ENCODE peak calls at places on chromosomes 12 and 14, in four cellular contexts. Z is lung, B is Panc1, Q is neural progenitor cell. A is an unnamed sample.

GRCh38 chr14:57189070-57189469 is 79.6 kb downstream of the EXOC5 start:
- DNase-seq in Z (no peak), B (no peak), Q (peak; percentile 54), A (no peak)

GRCh38 chr12:53054112-53054878 is 4.4 kb downstream of the TNS2 start:
- DNase-seq in Z (peak; percentile 94), B (no peak), Q (peak; percentile 98), A (peak; percentile 98)

GRCh38 chr14:78785265-78785664 is 615.1 kb downstream of the NRXN3 start:
- DNase-seq in Z (no peak), B (no peak), Q (no peak), A (no peak)

GRCh38 chr14:69695664-69696527 is 71.0 kb upstream of the SRSF5 start:
- DNase-seq in Z (no peak), B (no peak), Q (peak; percentile 78), A (peak; percentile 76)

GRCh38 chr14:33617154-33617553 is 333.7 kb downstream of the EGLN3 start:
- DNase-seq in Z (no peak), B (no peak), Q (no peak), A (no peak)

GRCh38 chr14:64186231-64187129 is 107.7 kb downstream of the ESR2 start:
- DNase-seq in Z (no peak), B (no peak), Q (peak; percentile 85), A (no peak)

GRCh38 chr14:41766772-41767171 is 160.1 kb downstream of the LRFN5 start:
- DNase-seq in Z (no peak), B (no peak), Q (no peak), A (no peak)

GRCh38 chr12:1644523-1645438 is 15.8 kb downstream of the WNT5B start:
- DNase-seq in Z (peak; percentile 58), B (no peak), Q (no peak), A (peak; percentile 79)

GRCh38 chr12:53381739-53382630 is 2.0 kb downstream of the SP1 start:
- DNase-seq in Z (no peak), B (no peak), Q (peak; percentile 74), A (peak; percentile 75)

GRCh38 chr12:1740161-1740948 is 49.5 kb downstream of the ADIPOR2 start:
- DNase-seq in Z (no peak), B (no peak), Q (no peak), A (no peak)

GRCh38 chr14:69654109-69654508 is 42.7 kb downstream of the SUSD6 start:
- DNase-seq in Z (no peak), B (no peak), Q (no peak), A (no peak)

GRCh38 chr12:55743967-55744931 is 1.3 kb downstream of the GDF11 start:
- DNase-seq in Z (no peak), B (no peak), Q (peak; percentile 47), A (no peak)

GRCh38 chr14:22766457-22767322 is at the start of gene OXA1L:
- DNase-seq in Z (peak; percentile 98), B (peak; percentile 80), Q (peak; percentile 96), A (peak; percentile 98)

GRCh38 chr12:109157986-109158385 is 41.6 kb downstream of the ACACB start:
- DNase-seq in Z (no peak), B (no peak), Q (no peak), A (no peak)

GRCh38 chr14:76995279-76996035 is 33.1 kb downstream of the IRF2BPL start:
- DNase-seq in Z (no peak), B (no peak), Q (no peak), A (no peak)

GRCh38 chr14:78403278-78403815 is 233.2 kb downstream of the NRXN3 start:
- DNase-seq in Z (no peak), B (no peak), Q (peak; percentile 5), A (no peak)

GRCh38 chr12:65690477-65690876 is 133.8 kb upstream of the HMGA2 start:
- DNase-seq in Z (no peak), B (no peak), Q (no peak), A (no peak)

GRCh38 chr14:51419685-51420084 is 179.6 kb downstream of the TMX1 start:
- DNase-seq in Z (no peak), B (no peak), Q (no peak), A (no peak)

GRCh38 chr12:69630191-69630590 is 19.5 kb upstream of the LRRC10 start:
- DNase-seq in Z (no peak), B (no peak), Q (no peak), A (no peak)

GRCh38 chr12:119988788-119989618 is at the start of gene BICDL1:
- DNase-seq in Z (peak; percentile 88), B (peak; percentile 38), Q (peak; percentile 99), A (peak; percentile 91)

GRCh38 chr14:38256358-38256840 is 506 bp upstream of the CLEC14A start:
- DNase-seq in Z (no peak), B (no peak), Q (peak; percentile 31), A (peak; percentile 22)

GRCh38 chr12:40105265-40105514 is 691 bp downstream of the SLC2A13 start:
- DNase-seq in Z (peak; percentile 52), B (no peak), Q (no peak), A (peak; percentile 61)

GRCh38 chr12:31817120-31817519 is 88.3 kb upstream of the AMN1 start:
- DNase-seq in Z (no peak), B (no peak), Q (no peak), A (no peak)

GRCh38 chr14:50230601-50231474 is 540 bp downstream of the SOS2 start:
- DNase-seq in Z (peak; percentile 42), B (peak; percentile 43), Q (peak; percentile 26), A (peak; percentile 52)

GRCh38 chr12:109743076-109743910 is 29.7 kb downstream of the FAM222A start:
- DNase-seq in Z (no peak), B (no peak), Q (no peak), A (peak; percentile 12)

GRCh38 chr14:64217318-64217717 is 76.9 kb downstream of the ESR2 start:
- DNase-seq in Z (no peak), B (no peak), Q (no peak), A (no peak)

GRCh38 chr14:22664261-22664660 is 20.1 kb upstream of the OR6J1 start:
- DNase-seq in Z (no peak), B (no peak), Q (no peak), A (no peak)

GRCh38 chr14:80059041-80059440 is 152.3 kb downstream of the DIO2 start:
- DNase-seq in Z (no peak), B (no peak), Q (no peak), A (no peak)

GRCh38 chr12:91142184-91142583 is 30.9 kb upstream of the LUM start:
- DNase-seq in Z (no peak), B (no peak), Q (no peak), A (peak; percentile 25)

GRCh38 chr12:109734219-109735000 is 20.8 kb downstream of the FAM222A start:
- DNase-seq in Z (no peak), B (no peak), Q (peak; percentile 79), A (peak; percentile 34)

GRCh38 chr14:50830932-50831703 is at the start of gene NIN:
- DNase-seq in Z (peak; percentile 73), B (no peak), Q (peak; percentile 93), A (peak; percentile 76)

GRCh38 chr12:3881208-3881980 is 8.2 kb upstream of the PARP11 start:
- DNase-seq in Z (no peak), B (no peak), Q (peak; percentile 74), A (no peak)

GRCh38 chr12:31368666-31369361 is 42.9 kb upstream of the SINHCAF start:
- DNase-seq in Z (no peak), B (no peak), Q (peak; percentile 83), A (no peak)

GRCh38 chr14:83714141-83714540 is 1815.8 kb upstream of the FLRT2 start:
- DNase-seq in Z (no peak), B (no peak), Q (no peak), A (no peak)

GRCh38 chr14:47917344-47917954 is 242.0 kb upstream of the MDGA2 start:
- DNase-seq in Z (no peak), B (no peak), Q (peak; percentile 34), A (peak; percentile 24)

GRCh38 chr14:104696671-104697316 is 7.4 kb downstream of the INF2 start:
- DNase-seq in Z (no peak), B (no peak), Q (no peak), A (no peak)

GRCh38 chr12:116539361-116539771 is 19.8 kb upstream of the MAP1LC3B2 start:
- DNase-seq in Z (no peak), B (no peak), Q (no peak), A (no peak)

GRCh38 chr14:20608383-20609095 is 17.4 kb upstream of the RNASE12 start:
- DNase-seq in Z (no peak), B (no peak), Q (no peak), A (no peak)

GRCh38 chr14:20606902-20607242 is 15.7 kb upstream of the RNASE12 start:
- DNase-seq in Z (no peak), B (no peak), Q (no peak), A (no peak)

GRCh38 chr14:20607617-20608016 is 16.4 kb upstream of the RNASE12 start:
- DNase-seq in Z (no peak), B (no peak), Q (no peak), A (no peak)

GRCh38 chr14:20604291-20604690 is 13.1 kb upstream of the RNASE12 start:
- DNase-seq in Z (no peak), B (no peak), Q (no peak), A (no peak)

GRCh38 chr14:20606190-20606901 is 15.2 kb upstream of the RNASE12 start:
- DNase-seq in Z (no peak), B (no peak), Q (peak; percentile 78), A (no peak)
- TF ChIP-seq CTCF in Z (peak; percentile 23), B (peak; percentile 77), Q (peak; percentile 77), A (peak; percentile 34)

DNA sequence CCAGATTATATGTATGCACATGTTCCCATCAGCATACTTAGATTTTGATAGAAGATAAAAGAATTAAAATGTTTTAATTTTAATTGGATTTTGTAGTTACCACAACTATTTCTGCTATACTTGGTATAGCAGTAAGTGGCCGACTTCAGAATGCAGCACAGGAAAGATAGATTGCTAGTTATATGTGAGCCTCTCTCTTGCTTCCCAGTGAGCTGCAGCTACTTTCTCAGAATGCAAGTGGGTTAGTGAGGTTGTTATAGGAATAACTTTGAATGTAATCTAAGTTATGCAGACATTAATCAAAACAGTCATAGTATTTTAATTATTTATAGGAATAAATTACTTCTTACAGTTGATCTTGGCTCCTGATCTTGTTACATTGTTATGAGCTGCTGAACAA is 240.6 kb downstream of the RAD51B start:
- DNase-seq in Z (no peak), B (no peak), Q (no peak), A (no peak)
- H3K4me1 ChIP-seq in Z (no peaks in the 10 kb centered on the region), B (no peaks in the 10 kb centered on the region), Q (no peaks in the 10 kb centered on the region), A (no peaks in the 10 kb centered on the region)

GRCh38 chr12:19507823-19508222 is 68.5 kb downstream of the AEBP2 start:
- DNase-seq in Z (no peak), B (no peak), Q (no peak), A (no peak)
- TF ChIP-seq CTCF in Z (peak; percentile 17), B (no peak), Q (no peak), A (peak; percentile 16)

GRCh38 chr14:61530896-61531295 is 164.4 kb upstream of the HIF1A start:
- DNase-seq in Z (no peak), B (no peak), Q (no peak), A (no peak)

GRCh38 chr14:61531741-61532505 is 163.4 kb upstream of the HIF1A start:
- DNase-seq in Z (no peak), B (no peak), Q (no peak), A (no peak)

GRCh38 chr14:61532818-61533217 is 162.5 kb upstream of the HIF1A start:
- DNase-seq in Z (no peak), B (no peak), Q (no peak), A (peak; percentile 19)

GRCh38 chr14:61528591-61529021 is 166.7 kb upstream of the HIF1A start:
- DNase-seq in Z (no peak), B (no peak), Q (no peak), A (no peak)

DNA sequence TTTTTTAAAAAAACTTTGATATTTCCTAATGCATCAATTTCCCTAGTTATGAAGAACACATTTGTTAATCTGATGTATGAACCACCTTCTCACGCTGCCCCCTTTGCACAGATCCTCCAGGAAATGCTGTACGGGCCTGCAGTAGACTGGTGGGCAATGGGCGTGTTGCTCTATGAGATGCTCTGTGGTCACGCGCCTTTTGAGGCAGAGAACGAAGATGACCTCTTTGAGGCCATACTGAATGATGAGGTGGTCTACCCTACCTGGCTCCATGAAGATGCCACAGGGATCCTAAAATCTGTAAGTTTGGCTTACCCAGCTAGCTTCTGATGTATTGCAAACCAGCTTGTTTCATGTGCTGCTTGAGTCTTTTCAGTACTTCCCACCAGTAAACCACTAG is 165.0 kb upstream of the HIF1A start:
- DNase-seq in Z (no peak), B (no peak), Q (no peak), A (no peak)
- H3K4me1 ChIP-seq in Z (peaks cover 30% of the 10 kb centered on the region), B (no peaks in the 10 kb centered on the region), Q (no peaks in the 10 kb centered on the region), A (peaks cover 57% of the 10 kb centered on the region)

A was measured in adrenal gland.